ENCODE peak calls at places on chromosomes 2 and 18, in seven cellular contexts. X is IMR-90, Y is H9, Q is neuronal stem cell, Z is mesenchymal stem cell, C is trophoblast cell, I is H1. L is an unnamed sample.

GRCh38 chr18:26052497-26052896 is 37.9 kb downstream of the SS18 start:
- DNase-seq in X (peak), I (no peak), Q (no peak), C (no peak), Z (peak), Y (no peak), L (no peak)

GRCh38 chr18:65235966-65236634 is 514.7 kb upstream of the CDH7 start:
- DNase-seq in Y (no peak), C (no peak), Q (no peak), I (no peak), X (no peak), Z (peak), L (peak)

GRCh38 chr2:27263287-27264252 is 723 bp upstream of the SLC30A3 start:
- DNase-seq in I (no peak), X (no peak), C (no peak), Z (no peak), Q (no peak), Y (no peak), L (peak)

GRCh38 chr2:134572996-134573395 is 145.8 kb downstream of the TMEM163 start:
- DNase-seq in I (no peak), Z (no peak), Q (no peak), C (no peak), X (no peak), Y (no peak), L (no peak)

GRCh38 chr2:28604284-28604843 is 108.5 kb downstream of the PLB1 start:
- DNase-seq in X (no peak), Z (no peak), Y (no peak), Q (no peak), C (peak), I (no peak), L (no peak)

GRCh38 chr2:205563646-205564045 is 118.7 kb upstream of the NRP2 start:
- DNase-seq in Z (no peak), C (peak), Y (peak), X (no peak), Q (no peak), I (no peak), L (peak)

GRCh38 chr2:42938671-42939370 is 146.4 kb upstream of the HAAO start:
- DNase-seq in Y (no peak), Q (no peak), X (no peak), Z (no peak), I (no peak), C (peak), L (no peak)

GRCh38 chr2:138298900-138299299 is 202.7 kb upstream of the SPOPL start:
- DNase-seq in C (no peak), X (no peak), Z (no peak), Y (no peak), Q (no peak), I (no peak), L (no peak)

GRCh38 chr2:19235308-19235707 is 123.1 kb downstream of the OSR1 start:
- DNase-seq in Q (no peak), Z (peak), X (peak), Y (no peak), I (no peak), C (peak), L (no peak)

GRCh38 chr18:34609991-34610658 is 100.0 kb upstream of the DTNA start:
- DNase-seq in Y (no peak), I (no peak), Z (no peak), C (no peak), Q (no peak), X (no peak), L (peak)
- H4K8ac ChIP-seq in Y (no peak), I (no peak), Z (no peak), C (no peak), Q (no peak), X (no peak), L (no peak)

DNA sequence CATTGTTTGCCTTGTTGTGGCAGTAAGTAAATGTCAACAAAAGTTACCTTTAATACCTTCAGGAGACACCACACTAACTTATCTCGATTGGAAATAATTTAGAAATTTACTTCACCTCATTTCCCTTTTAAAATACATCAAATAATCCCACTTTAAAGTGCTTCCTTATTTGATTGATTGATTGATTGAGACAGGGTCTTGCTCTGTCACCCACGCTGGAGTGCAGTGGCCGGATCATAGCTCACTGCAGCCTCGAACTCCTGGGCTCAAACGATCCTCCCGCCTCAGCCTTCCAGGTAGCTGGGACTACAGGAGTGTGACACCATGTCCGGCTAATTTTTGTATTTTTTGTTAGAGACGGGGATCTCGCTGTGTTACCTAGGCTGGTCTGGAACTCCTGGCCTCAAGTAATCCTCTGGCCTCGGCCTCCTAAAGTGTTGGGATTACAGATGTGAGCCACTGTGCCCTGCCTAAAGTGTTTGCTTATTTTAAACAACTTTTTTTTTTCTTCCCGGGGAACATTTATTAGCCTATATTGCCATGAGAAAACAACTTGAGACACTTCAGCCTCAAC is 12.0 kb upstream of the PAX3 start:
- DNase-seq in Z (no peak), I (no peak), X (no peak), C (no peak), Q (no peak), Y (no peak), L (no peak)
- H4K8ac ChIP-seq in Z (no peak), I (no peak), X (no peak), C (no peak), Q (no peak), Y (no peak), L (no peak)

GRCh38 chr2:25365241-25365640 is 23.5 kb upstream of the DNMT3A start:
- DNase-seq in Y (no peak), Z (no peak), I (no peak), Q (no peak), C (no peak), X (no peak), L (peak)
- H4K8ac ChIP-seq in Y (no peak), Z (no peak), I (no peak), Q (no peak), C (no peak), X (no peak), L (no peak)

DNA sequence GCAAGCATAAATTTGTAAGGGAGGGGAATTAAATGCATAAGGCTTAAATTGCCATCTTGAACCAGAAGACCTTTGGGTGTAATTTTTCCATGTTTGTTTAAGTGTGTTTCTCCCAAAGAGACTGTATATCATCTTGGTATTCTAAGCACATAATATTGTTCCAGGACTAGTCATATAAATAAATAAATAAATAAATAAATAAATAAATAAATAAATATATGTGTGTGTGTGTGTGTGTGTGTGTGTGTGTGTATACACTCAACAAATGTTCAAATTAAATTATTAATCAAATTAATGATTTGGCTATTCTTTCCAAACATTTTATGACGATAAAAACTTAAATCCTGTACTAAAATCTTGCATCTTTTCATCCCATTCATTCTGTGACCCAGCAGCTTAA is 867.8 kb upstream of the KLHL29 start:
- DNase-seq in Q (no peak), X (no peak), Z (no peak), Y (no peak), I (no peak), C (no peak), L (no peak)
- H4K8ac ChIP-seq in Q (no peak), X (no peak), Z (no peak), Y (no peak), I (no peak), C (no peak), L (no peak)

GRCh38 chr2:66438498-66439290 is 3.8 kb downstream of the MEIS1 start:
- DNase-seq in I (no peak), Z (peak), C (no peak), Y (no peak), Q (no peak), X (no peak), L (no peak)

GRCh38 chr2:66440011-66440542 is 5.2 kb downstream of the MEIS1 start:
- DNase-seq in I (no peak), C (no peak), Z (peak), X (no peak), Q (no peak), Y (no peak), L (peak)

GRCh38 chr2:66439291-66440010 is 4.5 kb downstream of the MEIS1 start:
- DNase-seq in Q (no peak), C (no peak), Y (peak), I (no peak), X (no peak), Z (peak), L (peak)

GRCh38 chr2:66441651-66442365 is 6.9 kb downstream of the MEIS1 start:
- DNase-seq in Y (no peak), I (no peak), C (no peak), Q (no peak), Z (peak), X (no peak), L (peak)

DNA sequence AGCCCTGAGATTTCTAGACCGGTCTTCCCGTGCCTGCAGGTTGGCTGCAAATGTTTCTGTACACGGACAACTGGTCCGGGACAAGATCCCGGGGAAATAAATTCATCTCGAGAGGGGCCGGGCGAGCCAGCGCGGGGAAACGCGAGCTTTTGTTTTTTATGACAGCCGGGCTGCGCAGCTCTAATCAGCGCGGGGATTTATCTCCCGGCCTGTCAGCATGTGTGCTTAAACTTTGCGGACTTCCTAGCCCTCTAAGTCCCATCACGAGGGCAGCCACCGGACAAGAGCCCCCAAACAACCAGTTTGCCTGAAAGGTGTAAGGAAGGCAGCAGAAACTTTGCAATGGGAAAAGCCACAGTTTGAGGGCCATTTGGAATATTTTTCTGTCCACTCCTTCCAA is 5.8 kb downstream of the MEIS1 start:
- DNase-seq in Y (no peak), I (no peak), Q (no peak), Z (peak), X (no peak), C (no peak), L (peak)
- H4K8ac ChIP-seq in Y (no peak), I (no peak), Q (no peak), Z (peak), X (peak), C (no peak), L (no peak)

GRCh38 chr2:74924463-74925265 is 33.8 kb upstream of the POLE4 start:
- DNase-seq in X (no peak), Y (no peak), I (no peak), C (peak), Z (no peak), Q (no peak), L (no peak)
- H4K8ac ChIP-seq in X (no peak), Y (no peak), I (no peak), C (no peak), Z (no peak), Q (no peak), L (no peak)

GRCh38 chr2:32940598-32940997 is 6.2 kb upstream of the LTBP1 start:
- DNase-seq in I (no peak), Y (no peak), C (no peak), Z (no peak), X (no peak), Q (no peak), L (no peak)

GRCh38 chr2:32941944-32942690 is 4.6 kb upstream of the LTBP1 start:
- DNase-seq in C (no peak), Y (peak), I (no peak), Q (no peak), Z (no peak), X (no peak), L (no peak)

GRCh38 chr2:32933756-32934095 is 13.0 kb upstream of the LTBP1 start:
- DNase-seq in Z (no peak), I (no peak), Y (no peak), C (no peak), Q (no peak), X (no peak), L (no peak)

GRCh38 chr2:32938934-32939333 is 7.8 kb upstream of the LTBP1 start:
- DNase-seq in Y (no peak), Z (no peak), I (no peak), Q (no peak), X (no peak), C (no peak), L (no peak)

GRCh38 chr2:32937602-32938450 is 8.9 kb upstream of the LTBP1 start:
- DNase-seq in Q (no peak), Y (peak), X (peak), Z (peak), I (no peak), C (peak), L (peak)
- H4K8ac ChIP-seq in Q (no peak), Y (no peak), X (peak), Z (no peak), I (no peak), C (peak), L (no peak)

DNA sequence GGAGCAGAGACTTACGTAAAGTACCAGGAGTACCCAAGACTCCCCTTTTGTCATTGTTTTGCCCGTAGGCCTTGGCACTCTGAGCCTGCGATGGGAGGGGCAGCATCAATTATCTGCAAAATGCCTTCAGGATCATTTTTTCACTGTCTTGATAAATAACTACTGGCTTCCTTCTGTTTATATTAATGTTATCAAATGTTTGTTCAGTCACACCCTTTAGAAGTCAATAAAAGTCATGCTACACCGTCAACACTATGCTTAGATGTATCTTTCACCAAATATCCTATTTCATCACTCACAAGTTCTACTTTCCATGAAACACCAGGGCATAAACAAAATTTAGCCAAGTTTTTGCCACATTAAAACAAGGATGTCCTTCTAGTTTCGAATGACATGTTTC is 116.3 kb downstream of the FSIP2 start:
- DNase-seq in Q (no peak), X (no peak), Y (no peak), Z (no peak), C (no peak), I (no peak), L (no peak)
- H4K8ac ChIP-seq in Q (no peak), X (no peak), Y (no peak), Z (no peak), C (no peak), I (no peak), L (no peak)

DNA sequence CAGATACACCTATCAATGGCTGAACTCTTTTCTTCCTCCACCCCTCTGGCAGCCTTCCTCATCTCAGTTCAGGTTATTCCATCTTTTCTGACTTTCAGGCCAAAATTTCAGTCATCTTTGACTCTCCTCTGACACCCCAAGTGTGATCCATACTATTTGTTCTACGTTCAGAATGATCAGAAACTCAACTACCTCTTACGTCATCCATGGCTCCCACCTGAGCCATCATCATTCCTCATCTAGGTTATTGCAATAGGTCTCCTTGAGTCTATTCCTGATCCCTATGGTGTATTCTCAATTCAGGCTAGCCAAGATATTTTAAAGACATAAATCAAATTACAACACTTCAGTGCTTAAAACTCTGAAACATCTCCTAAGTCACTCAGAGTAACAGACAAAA is 589.7 kb downstream of the ERBB4 start:
- DNase-seq in Q (no peak), X (no peak), Z (no peak), I (no peak), Y (no peak), C (no peak), L (no peak)
- H4K8ac ChIP-seq in Q (no peak), X (no peak), Z (no peak), I (no peak), Y (no peak), C (no peak), L (no peak)

GRCh38 chr2:110819711-110820110 is 87.3 kb downstream of the ACOXL start:
- DNase-seq in X (no peak), C (no peak), I (no peak), Z (no peak), Q (no peak), Y (no peak), L (no peak)
- H4K8ac ChIP-seq in X (no peak), C (no peak), I (no peak), Z (no peak), Q (peak), Y (no peak), L (no peak)

L was measured in mesendoderm.